ENCODE peak calls at places on chromosomes 1 and 21, in six cellular contexts. L is H9, A is H1, X is neuronal stem cell, C is mesenchymal stem cell, V is trophoblast cell. I is an unnamed sample.
A peak's percentile ranks its signal among the peaks of the same experiment; 100 is the strongest.

GRCh38 chr1:116498789-116499628 is 71.8 kb downstream of the CD58 start:
- DNase-seq in L (peak; percentile 82), A (peak; percentile 34), X (peak; percentile 65), C (peak; percentile 77), V (peak; percentile 80), I (peak; percentile 61)

GRCh38 chr1:17091252-17091651 is 28.0 kb downstream of the PADI2 start:
- DNase-seq in L (no peak), A (no peak), X (no peak), C (no peak), V (no peak), I (no peak)

GRCh38 chr1:22323846-22324504 is 127.7 kb upstream of the ZBTB40 start:
- DNase-seq in L (no peak), A (no peak), X (no peak), C (no peak), V (no peak), I (no peak)

GRCh38 chr1:152013664-152014237 is 20.1 kb upstream of the S100A10 start:
- DNase-seq in L (peak; percentile 83), A (no peak), X (no peak), C (peak; percentile 60), V (peak; percentile 70), I (peak; percentile 56)

GRCh38 chr1:179353546-179353945 is 12.2 kb upstream of the AXDND1 start:
- DNase-seq in L (no peak), A (no peak), X (no peak), C (peak; percentile 85), V (peak; percentile 63), I (peak; percentile 80)

GRCh38 chr1:10814954-10815862 is 18.8 kb upstream of the CASZ1 start:
- DNase-seq in L (peak; percentile 43), A (no peak), X (no peak), C (no peak), V (no peak), I (no peak)

GRCh38 chr1:233359905-233360304 is 32.4 kb downstream of the MAP3K21 start:
- DNase-seq in L (no peak), A (no peak), X (no peak), C (no peak), V (no peak), I (no peak)

GRCh38 chr1:200888349-200888838 is 6.3 kb upstream of the INAVA start:
- DNase-seq in L (peak; percentile 58), A (no peak), X (no peak), C (no peak), V (peak; percentile 51), I (no peak)

GRCh38 chr1:225745231-225745630 is 32.4 kb upstream of the SRP9 start:
- DNase-seq in L (no peak), A (no peak), X (no peak), C (no peak), V (no peak), I (no peak)

GRCh38 chr1:29122662-29122986 is 1.1 kb downstream of the TMEM200B start:
- DNase-seq in L (no peak), A (no peak), X (peak; percentile 31), C (peak; percentile 75), V (peak; percentile 74), I (peak; percentile 67)

GRCh38 chr1:47432071-47433036 is 5.5 kb upstream of the FOXD2 start:
- DNase-seq in L (peak; percentile 87), A (peak; percentile 58), X (peak; percentile 87), C (peak; percentile 67), V (peak; percentile 53), I (peak; percentile 79)

GRCh38 chr1:177858222-177858894 is 111.5 kb downstream of the SEC16B start:
- DNase-seq in L (no peak), A (no peak), X (no peak), C (no peak), V (no peak), I (peak; percentile 59)

GRCh38 chr21:37060296-37060695 is 12.6 kb downstream of the PIGP start:
- DNase-seq in L (peak; percentile 76), A (peak; percentile 43), X (no peak), C (peak; percentile 99), V (peak; percentile 41), I (peak; percentile 98)

GRCh38 chr1:71473331-71473730 is 392.5 kb upstream of the ZRANB2 start:
- DNase-seq in L (no peak), A (no peak), X (no peak), C (no peak), V (no peak), I (no peak)

GRCh38 chr1:191669629-191670028 is 488.6 kb upstream of the RGS18 start:
- DNase-seq in L (no peak), A (no peak), X (no peak), C (no peak), V (no peak), I (peak; percentile 35)

GRCh38 chr21:39737376-39738000 is 7.5 kb upstream of the IGSF5 start:
- DNase-seq in L (no peak), A (no peak), X (no peak), C (no peak), V (peak; percentile 99), I (no peak)

GRCh38 chr1:190159146-190159545 is 318.5 kb downstream of the BRINP3 start:
- DNase-seq in L (no peak), A (no peak), X (no peak), C (no peak), V (no peak), I (peak; percentile 9)

GRCh38 chr1:204085876-204086275 is 13.0 kb downstream of the SOX13 start:
- DNase-seq in L (no peak), A (no peak), X (no peak), C (no peak), V (peak; percentile 71), I (no peak)

GRCh38 chr21:32698286-32698685 is 29.5 kb downstream of the SYNJ1 start:
- DNase-seq in L (no peak), A (no peak), X (no peak), C (no peak), V (no peak), I (no peak)

GRCh38 chr21:28758042-28758882 is 234.4 kb downstream of the LTN1 start:
- DNase-seq in L (no peak), A (no peak), X (no peak), C (no peak), V (no peak), I (no peak)

GRCh38 chr1:42266253-42267135 is 68.5 kb downstream of the FOXJ3 start:
- DNase-seq in L (no peak), A (no peak), X (no peak), C (no peak), V (peak; percentile 64), I (no peak)

GRCh38 chr1:66695121-66695520 is 57.1 kb upstream of the DYNLT5 start:
- DNase-seq in L (no peak), A (no peak), X (peak; percentile 8), C (peak; percentile 53), V (no peak), I (no peak)

GRCh38 chr1:226568077-226568831 is 19.7 kb downstream of the STUM start:
- DNase-seq in L (peak; percentile 81), A (no peak), X (no peak), C (no peak), V (no peak), I (no peak)

GRCh38 chr1:232226197-232226681 is 403.7 kb downstream of the SIPA1L2 start:
- DNase-seq in L (peak; percentile 81), A (peak; percentile 68), X (peak; percentile 31), C (peak; percentile 79), V (peak; percentile 1), I (peak; percentile 83)

DNA sequence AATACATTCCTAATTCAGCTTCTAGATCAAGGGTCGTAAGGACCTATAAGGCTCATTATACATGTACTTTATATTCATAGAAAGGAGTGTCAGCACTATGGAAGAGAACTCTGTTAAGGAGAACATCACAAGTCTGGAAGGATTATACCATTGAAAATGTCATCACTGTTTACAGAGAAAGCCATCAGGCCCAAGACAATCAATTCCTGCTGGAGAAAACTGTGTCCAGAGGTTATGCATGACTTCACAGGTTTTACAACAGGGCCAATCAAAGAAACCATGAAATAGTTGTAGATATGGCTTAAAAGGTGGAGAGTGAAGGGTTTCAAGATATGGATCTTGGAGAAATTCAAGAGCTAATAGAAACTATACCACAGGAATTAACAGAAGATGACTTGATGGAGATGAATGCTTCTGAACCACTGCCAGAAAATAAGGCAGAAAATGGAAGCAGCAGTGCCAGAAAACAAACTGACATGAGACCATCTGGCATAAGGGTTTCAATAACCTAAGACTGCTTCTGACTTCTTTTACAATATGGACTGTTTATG is 30.2 kb downstream of the USP1 start:
- DNase-seq in L (no peak), A (no peak), X (no peak), C (no peak), V (no peak), I (peak; percentile 1)
- H4K91ac ChIP-seq in L (no peak overlapping the region), A (no peak overlapping the region), X (no peak overlapping the region), C (no peak overlapping the region), V (no peak overlapping the region), I (no peak overlapping the region)

GRCh38 chr1:92805216-92805615 is 20.3 kb upstream of the EVI5 start:
- DNase-seq in L (no peak), A (no peak), X (no peak), C (peak; percentile 61), V (no peak), I (peak; percentile 26)
- H2BK120ac ChIP-seq in L (no peak overlapping the region), A (no peak overlapping the region), X (no peak overlapping the region), C (peak overlapping the region; percentile 82), V (peak overlapping the region; percentile 39), I (peak overlapping the region; percentile 95)

DNA sequence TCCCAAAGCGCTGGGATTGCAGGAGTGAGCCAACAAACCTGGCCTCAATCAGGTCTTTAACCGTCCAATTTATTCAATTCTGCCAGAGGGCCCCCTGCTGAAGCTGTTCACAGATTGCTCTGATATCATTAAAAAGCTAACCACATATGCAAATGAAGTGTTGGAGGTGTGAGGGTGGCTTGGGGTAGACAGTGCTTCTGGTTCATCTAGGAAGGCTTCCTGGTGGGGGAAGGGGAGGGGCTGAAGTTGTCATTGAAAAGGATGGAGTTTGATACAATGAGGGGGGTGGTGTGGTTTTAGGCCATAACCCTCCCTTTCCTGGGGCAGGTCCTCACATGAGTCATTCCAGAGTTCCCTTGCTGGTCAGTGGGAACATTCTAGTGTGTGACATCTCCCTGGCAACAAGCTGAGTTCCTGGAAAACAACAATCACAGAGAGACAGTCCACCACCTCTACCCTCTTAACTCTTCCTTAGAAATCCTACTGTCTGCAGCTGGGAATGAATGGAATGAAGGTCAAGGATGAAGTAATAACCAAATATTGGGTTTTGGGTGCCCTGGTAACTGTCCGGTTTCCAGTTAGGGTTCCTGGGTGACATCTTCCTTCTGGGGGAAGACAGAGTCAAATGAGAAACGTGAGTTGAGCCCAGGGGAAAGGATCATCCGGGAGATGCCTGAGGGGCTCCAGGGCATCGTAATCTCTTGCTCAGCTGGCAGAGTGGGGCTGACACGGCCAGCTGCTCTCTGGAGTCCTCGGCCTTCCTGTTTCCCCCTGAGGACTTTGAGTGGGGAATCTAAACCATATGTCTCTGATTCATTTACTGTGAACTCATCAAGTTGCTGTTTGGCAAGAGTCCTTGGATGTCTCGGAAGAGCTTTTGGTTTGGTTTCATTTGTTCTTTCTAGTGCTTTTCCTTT is 32.2 kb downstream of the BATF3 start:
- DNase-seq in L (peak; percentile 32), A (no peak), X (no peak), C (peak; percentile 100), V (peak; percentile 97), I (peak; percentile 97)
- H3K4me2 ChIP-seq in L (no peak overlapping the region), A (no peak overlapping the region), X (no peak overlapping the region), C (peak overlapping the region; percentile 31), V (peak overlapping the region; percentile 15), I (peak overlapping the region; percentile 87)

DNA sequence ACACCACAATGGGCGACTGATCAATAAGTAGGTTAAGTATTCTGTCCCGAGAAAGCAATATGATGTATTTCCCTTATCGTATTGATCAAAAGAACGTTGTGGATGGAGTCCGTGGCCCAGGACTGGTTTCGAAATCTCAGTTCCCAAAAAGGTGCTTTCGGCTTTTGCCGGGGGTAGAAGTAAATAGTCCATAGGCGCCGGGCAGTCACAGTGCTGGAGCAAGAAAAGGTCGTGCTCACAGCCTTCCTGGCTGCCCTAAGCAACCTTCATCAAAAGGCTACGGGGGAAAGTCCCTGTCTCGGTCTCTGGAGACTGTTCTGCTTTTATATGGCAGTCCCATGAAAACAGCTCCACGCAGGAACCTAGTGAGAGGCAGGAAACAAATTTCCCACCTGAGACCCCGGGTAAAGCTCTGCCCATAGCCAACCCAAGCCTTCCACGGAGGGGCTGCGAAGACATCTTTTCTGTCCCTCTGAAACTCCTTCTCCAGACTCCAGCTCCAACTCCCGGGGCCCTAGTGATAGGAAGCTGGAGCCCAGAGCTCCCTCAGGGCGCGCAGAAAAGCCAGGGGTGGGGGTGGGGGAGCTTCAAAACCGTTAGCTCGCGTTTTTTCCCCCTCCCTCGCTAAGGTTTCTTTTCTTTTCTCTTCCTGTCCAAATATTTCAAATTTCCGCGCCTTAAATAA is 7.0 kb downstream of the CDKN2C start:
- DNase-seq in L (peak; percentile 40), A (no peak), X (no peak), C (peak; percentile 49), V (peak; percentile 47), I (peak; percentile 39)
- H4K91ac ChIP-seq in L (no peak overlapping the region), A (no peak overlapping the region), X (no peak overlapping the region), C (no peak overlapping the region), V (no peak overlapping the region), I (peak overlapping the region; percentile 76)

I was measured in IMR-90.